ENCODE peak calls at places on chromosomes 3 and 15, in five cellular contexts. B is IMR-90, Q is GM12878, U is HepG2, F is SK-N-SH. N is an unnamed sample.

GRCh38 chr15:48759921-48760320 is 50.9 kb downstream of the CEP152 start:
- DNase-seq in F (no peak), U (no peak), B (no peak), Q (no peak), N (no peak)

GRCh38 chr15:90101130-90101968 is 919 bp downstream of the IDH2 start:
- DNase-seq in Q (no peak), B (no peak), U (no peak), F (peak), N (no peak)

GRCh38 chr3:169811606-169812123 is 1.0 kb upstream of the LRRIQ4 start:
- DNase-seq in B (peak), F (no peak), U (no peak), Q (no peak), N (no peak)

GRCh38 chr15:85504739-85505676 is 124.6 kb downstream of the AKAP13 start:
- DNase-seq in B (peak), Q (no peak), U (peak), F (peak), N (peak)

GRCh38 chr15:101207867-101208288 is 44.0 kb downstream of the CHSY1 start:
- DNase-seq in B (peak), F (no peak), U (no peak), Q (no peak), N (no peak)

GRCh38 chr15:93312891-93313486 is 224.0 kb upstream of the RGMA start:
- DNase-seq in U (no peak), Q (no peak), B (no peak), F (no peak), N (no peak)

GRCh38 chr3:1462916-1463315 is 370.1 kb downstream of the CNTN6 start:
- DNase-seq in Q (no peak), F (no peak), B (no peak), U (no peak), N (no peak)

GRCh38 chr3:150786791-150787190 is 23.8 kb upstream of the SIAH2 start:
- DNase-seq in U (no peak), Q (no peak), F (no peak), B (no peak), N (no peak)

GRCh38 chr3:100295089-100295488 is 34.3 kb downstream of the TBC1D23 start:
- DNase-seq in F (no peak), Q (no peak), B (no peak), U (no peak), N (no peak)

GRCh38 chr3:60812544-60812943 is 438.7 kb downstream of the FHIT start:
- DNase-seq in F (no peak), B (no peak), Q (no peak), U (no peak), N (no peak)

GRCh38 chr3:60810876-60811275 is 440.4 kb downstream of the FHIT start:
- DNase-seq in F (no peak), Q (no peak), B (no peak), U (no peak), N (no peak)

DNA sequence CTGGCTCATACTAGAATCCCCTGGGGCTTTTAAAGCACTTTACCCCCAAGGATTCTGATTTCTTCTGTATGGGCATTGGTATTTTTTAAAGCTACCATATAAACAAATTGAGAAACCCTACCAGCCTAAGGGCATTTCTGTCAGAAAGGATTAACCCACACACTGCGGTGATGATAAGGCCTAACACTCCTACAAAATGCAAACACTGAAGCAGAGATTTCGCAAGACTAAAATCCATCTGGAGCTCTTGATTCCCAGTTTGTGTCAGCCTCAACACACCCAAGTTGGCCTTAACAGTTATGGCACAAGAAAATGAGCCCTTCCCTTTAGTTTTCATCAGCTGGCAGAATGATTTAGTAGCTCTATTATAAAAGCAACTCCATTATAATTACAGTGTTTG is 441.4 kb downstream of the FHIT start:
- DNase-seq in Q (no peak), F (no peak), B (no peak), U (peak), N (no peak)
- TF ChIP-seq MXI1 in Q (no peak), F (no peak), B (no peak), U (no peak), N (no peak)

DNA sequence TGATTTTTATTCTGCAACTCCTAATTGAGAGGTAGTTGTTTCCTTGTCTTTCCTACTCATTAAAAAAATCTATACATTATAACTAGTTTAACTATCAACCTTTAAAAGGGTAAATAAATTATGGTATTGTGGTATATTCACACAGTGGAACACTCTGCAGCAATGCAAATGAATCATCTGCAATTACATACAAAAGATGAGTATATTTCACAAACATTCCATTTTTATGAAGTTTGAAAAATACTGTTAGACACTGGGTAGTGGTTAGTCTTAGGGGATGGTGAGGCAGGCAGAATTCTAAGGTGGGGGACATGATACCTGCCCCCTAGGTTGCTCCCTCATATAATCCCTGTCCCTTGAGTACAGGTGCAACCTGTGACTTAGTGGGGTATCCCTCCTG is 44.0 kb upstream of the MAGI1 start:
- DNase-seq in Q (no peak), U (no peak), B (peak), F (no peak), N (no peak)
- TF ChIP-seq MXI1 in Q (no peak), U (no peak), B (no peak), F (no peak), N (no peak)

DNA sequence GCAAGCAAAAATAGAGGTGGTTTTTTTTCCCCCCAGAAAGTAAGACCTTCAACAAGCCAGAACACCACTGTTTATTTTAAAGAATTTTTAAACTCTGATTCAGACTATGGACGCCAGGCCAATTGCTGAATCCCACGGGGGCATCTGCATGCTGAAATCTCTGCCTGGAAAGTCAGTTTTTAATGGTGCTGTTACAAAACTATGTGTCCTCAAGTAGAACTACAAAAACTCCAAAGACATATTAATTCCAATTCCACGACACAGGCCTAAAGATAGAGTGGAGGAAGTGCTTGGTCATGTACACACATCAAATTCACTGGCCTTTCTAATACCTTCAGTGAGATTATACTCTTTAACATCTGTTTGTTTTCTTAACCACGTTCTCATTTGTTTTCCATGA is 490.5 kb upstream of the NR2F2 start:
- DNase-seq in F (no peak), Q (no peak), U (no peak), B (peak), N (no peak)
- TF ChIP-seq MXI1 in F (no peak), Q (no peak), U (no peak), B (no peak), N (no peak)

DNA sequence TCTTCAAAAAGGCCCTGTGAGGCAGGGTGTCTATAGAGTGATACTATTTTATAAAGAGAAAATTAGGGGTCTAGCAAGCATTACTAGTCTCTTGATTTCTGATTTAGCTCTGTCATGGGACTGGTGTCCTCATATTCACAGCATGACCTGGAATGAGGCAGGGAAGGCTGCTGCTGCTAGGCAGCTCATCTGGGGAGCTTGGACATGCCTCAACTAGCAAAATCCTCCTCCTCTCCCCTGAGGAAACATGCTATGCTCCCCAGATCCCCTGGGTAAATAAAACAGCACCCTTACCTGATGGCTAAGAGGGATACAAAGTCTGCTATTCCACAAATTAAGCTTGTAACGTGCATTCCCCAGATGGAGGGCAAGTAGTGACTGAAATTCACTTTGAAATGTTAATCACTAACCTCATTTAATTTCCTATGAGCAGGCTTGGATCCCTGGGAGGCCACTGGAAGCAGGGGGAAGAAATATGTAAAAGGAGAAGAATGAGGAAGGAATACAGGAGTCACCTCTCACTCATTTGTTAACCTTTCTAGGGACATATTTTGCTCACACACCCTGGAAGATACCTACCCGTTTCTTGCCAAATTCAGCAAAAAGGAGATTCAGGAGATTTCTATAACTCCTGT is 709.4 kb downstream of the SQOR start:
- DNase-seq in U (no peak), B (no peak), F (no peak), Q (no peak), N (no peak)
- TF ChIP-seq MXI1 in U (no peak), B (no peak), F (no peak), Q (no peak), N (no peak)

GRCh38 chr15:22949074-22949547 is 31.1 kb downstream of the CYFIP1 start:
- DNase-seq in F (peak), B (peak), U (no peak), Q (no peak), N (peak)
- TF ChIP-seq MXI1 in F (peak), B (peak), U (no peak), Q (no peak), N (no peak)

GRCh38 chr3:10137178-10137577 is 4.4 kb upstream of the VHL start:
- DNase-seq in B (no peak), Q (no peak), U (peak), F (no peak), N (no peak)
- TF ChIP-seq MXI1 in B (no peak), Q (no peak), U (no peak), F (no peak), N (no peak)

GRCh38 chr3:191792580-191792979 is 331.6 kb downstream of the PYDC2 start:
- DNase-seq in F (no peak), U (no peak), B (no peak), Q (no peak), N (no peak)
- TF ChIP-seq MXI1 in F (no peak), U (no peak), B (no peak), Q (no peak), N (no peak)

N was measured in K562.